ENCODE peak calls at places on chromosomes 12 and 14, in eight cellular contexts. K is posterior vena cava; B is Kasumi-1; E is iris pigment epithelial cell; P is HFFc6; W is neural progenitor cell; O is Peyer's patch; H is stimulated activated naive CD8-positive, alpha-beta T cell treated with anti-CD3 and anti-CD28 coated beads, Interleukin-15, Interleukin-2, amounts not matched to agents 100 U/mL and 50 U/mL, for 24 hours. C is an unnamed sample.
A peak's percentile ranks its signal among the peaks of the same experiment; 100 is the strongest.

GRCh38 chr12:49912345-49912744 is 8.6 kb upstream of the FAIM2 start:
- DNase-seq in K (peak; percentile 46), B (no peak), E (no peak), P (no peak), W (no peak), O (no peak), H (no peak), C (no peak)

GRCh38 chr14:21796912-21797311 is 123.3 kb upstream of the OR4E1 start:
- DNase-seq in K (no peak), B (peak; percentile 3), E (no peak), P (no peak), W (peak; percentile 2), O (no peak), H (no peak), C (no peak)

GRCh38 chr12:62621239-62621638 is 154.6 kb downstream of the MON2 start:
- DNase-seq in K (no peak), B (no peak), E (no peak), P (no peak), W (no peak), O (no peak), H (no peak), C (no peak)

GRCh38 chr14:52461721-52462120 is 90.6 kb downstream of the TXNDC16 start:
- DNase-seq in K (no peak), B (no peak), E (no peak), P (no peak), W (no peak), O (no peak), H (no peak), C (no peak)

GRCh38 chr12:116196752-116197718 is 80.5 kb downstream of the MED13L start:
- DNase-seq in K (no peak), B (no peak), E (peak; percentile 27), P (no peak), W (no peak), O (no peak), H (no peak), C (no peak)

GRCh38 chr12:122423258-122424165 is 1.0 kb upstream of the CLIP1 start:
- DNase-seq in K (no peak), B (peak; percentile 30), E (peak; percentile 47), P (no peak), W (peak; percentile 88), O (no peak), H (peak; percentile 7), C (no peak)

GRCh38 chr12:100827901-100828520 is 33.4 kb downstream of the ANO4 start:
- DNase-seq in K (no peak), B (peak; percentile 48), E (peak; percentile 53), P (no peak), W (peak; percentile 65), O (no peak), H (no peak), C (no peak)

GRCh38 chr12:94033767-94034166 is 114.6 kb upstream of the PLXNC1 start:
- DNase-seq in K (no peak), B (no peak), E (no peak), P (no peak), W (no peak), O (no peak), H (no peak), C (no peak)

GRCh38 chr14:51370758-51371386 is 130.8 kb downstream of the TMX1 start:
- DNase-seq in K (no peak), B (no peak), E (peak; percentile 45), P (no peak), W (no peak), O (no peak), H (no peak), C (no peak)

GRCh38 chr14:92792885-92793284 is 1.2 kb upstream of the GOLGA5 start:
- DNase-seq in K (no peak), B (no peak), E (peak; percentile 44), P (no peak), W (peak; percentile 14), O (no peak), H (no peak), C (no peak)

GRCh38 chr14:36859119-36859518 is 197.5 kb downstream of the PAX9 start:
- DNase-seq in K (no peak), B (no peak), E (no peak), P (no peak), W (no peak), O (no peak), H (no peak), C (no peak)

GRCh38 chr14:32941668-32942065 is 3.0 kb downstream of the NPAS3 start:
- DNase-seq in K (no peak), B (no peak), E (no peak), P (no peak), W (no peak), O (no peak), H (no peak), C (no peak)

GRCh38 chr12:12719496-12719895 is 2.3 kb downstream of the CDKN1B start:
- DNase-seq in K (no peak), B (no peak), E (no peak), P (no peak), W (no peak), O (no peak), H (no peak), C (no peak)

GRCh38 chr14:72657214-72657921 is 236.5 kb downstream of the DPF3 start:
- DNase-seq in K (no peak), B (no peak), E (no peak), P (no peak), W (no peak), O (no peak), H (no peak), C (no peak)

GRCh38 chr12:71683633-71684032 is 2.2 kb upstream of the TMEM19 start:
- DNase-seq in K (no peak), B (no peak), E (no peak), P (no peak), W (no peak), O (no peak), H (no peak), C (no peak)

GRCh38 chr14:21408152-21408551 is 24.3 kb upstream of the SUPT16H start:
- DNase-seq in K (no peak), B (no peak), E (peak; percentile 85), P (peak; percentile 64), W (no peak), O (no peak), H (no peak), C (no peak)

GRCh38 chr14:72558721-72559120 is 335.2 kb downstream of the DPF3 start:
- DNase-seq in K (no peak), B (no peak), E (peak; percentile 74), P (peak; percentile 82), W (no peak), O (no peak), H (no peak), C (no peak)

GRCh38 chr14:71264260-71264659 is 357.0 kb downstream of the PCNX1 start:
- DNase-seq in K (no peak), B (no peak), E (no peak), P (no peak), W (no peak), O (no peak), H (no peak), C (no peak)

GRCh38 chr12:51019927-51020326 is 6.3 kb downstream of the SLC11A2 start:
- DNase-seq in K (no peak), B (no peak), E (no peak), P (no peak), W (no peak), O (no peak), H (no peak), C (no peak)

C was measured in T-helper 17 cell.